ENCODE peak calls at places on chromosome 4, in ten cellular contexts. A is transverse colon, B is A549, Q is Peyer's patch, T is esophagus squamous epithelium, U is stomach, K is ovary, R is IMR-90, H is body of pancreas, G is sigmoid colon. N is an unnamed sample.

GRCh38 chr4:16227462-16227868 is 1.2 kb upstream of the TAPT1 start:
- DNase-seq in A (peak; percentile 51), B (no peak), Q (peak; percentile 37), T (no peak), U (peak; percentile 40), K (peak; percentile 69), R (peak; percentile 30), H (peak; percentile 53), G (peak; percentile 78), N (peak; percentile 82)

GRCh38 chr4:2935762-2936743 is 27.2 kb downstream of the NOP14 start:
- DNase-seq in A (no peak), B (no peak), Q (no peak), T (no peak), U (peak; percentile 27), K (no peak), R (no peak), H (no peak), G (peak; percentile 56), N (peak; percentile 69)

GRCh38 chr4:26273308-26273980 is 47.4 kb upstream of the RBPJ start:
- DNase-seq in A (no peak), B (no peak), Q (no peak), T (no peak), U (no peak), K (peak; percentile 38), R (no peak), H (peak; percentile 47), G (peak; percentile 71), N (no peak)

GRCh38 chr4:89308161-89308500 is 531 bp upstream of the GPRIN3 start:
- DNase-seq in A (no peak), B (no peak), Q (no peak), T (no peak), U (no peak), K (no peak), R (no peak), H (no peak), G (no peak), N (no peak)

GRCh38 chr4:187158003-187158402 is 434.3 kb upstream of the FAT1 start:
- DNase-seq in A (no peak), B (no peak), Q (no peak), T (no peak), U (no peak), K (no peak), R (no peak), H (peak; percentile 6), G (no peak), N (no peak)

GRCh38 chr4:72505314-72505744 is 63.7 kb downstream of the ADAMTS3 start:
- DNase-seq in A (no peak), B (no peak), Q (no peak), T (no peak), U (no peak), K (no peak), R (peak; percentile 58), H (peak; percentile 14), G (no peak), N (peak; percentile 27)

GRCh38 chr4:128825226-128825625 is 15.7 kb downstream of the JADE1 start:
- DNase-seq in A (peak; percentile 31), B (peak; percentile 46), Q (no peak), T (no peak), U (no peak), K (no peak), R (no peak), H (no peak), G (no peak), N (no peak)

GRCh38 chr4:686371-687040 is 2.4 kb downstream of the SLC49A3 start:
- DNase-seq in A (no peak), B (no peak), Q (no peak), T (no peak), U (no peak), K (peak; percentile 23), R (no peak), H (no peak), G (peak; percentile 69), N (peak; percentile 83)

GRCh38 chr4:60575336-60575735 is 624.8 kb upstream of the ADGRL3 start:
- DNase-seq in A (no peak), B (no peak), Q (no peak), T (no peak), U (no peak), K (no peak), R (no peak), H (no peak), G (no peak), N (no peak)

GRCh38 chr4:43014266-43014665 is 121.8 kb downstream of the GRXCR1 start:
- DNase-seq in A (no peak), B (no peak), Q (no peak), T (no peak), U (no peak), K (no peak), R (no peak), H (no peak), G (no peak), N (no peak)

GRCh38 chr4:142126890-142127497 is 490.6 kb downstream of the IL15 start:
- DNase-seq in A (peak; percentile 58), B (peak; percentile 3), Q (peak; percentile 19), T (no peak), U (peak; percentile 56), K (peak; percentile 41), R (peak; percentile 80), H (peak; percentile 71), G (peak; percentile 66), N (no peak)

GRCh38 chr4:76624271-76624681 is 189.2 kb downstream of the SHROOM3 start:
- DNase-seq in A (no peak), B (no peak), Q (no peak), T (no peak), U (no peak), K (peak; percentile 59), R (peak; percentile 94), H (peak; percentile 91), G (peak; percentile 66), N (no peak)

GRCh38 chr4:28686618-28687017 is 1826.0 kb downstream of the STIM2 start:
- DNase-seq in A (peak; percentile 8), B (peak; percentile 3), Q (no peak), T (no peak), U (peak; percentile 32), K (no peak), R (peak; percentile 38), H (peak; percentile 22), G (no peak), N (peak; percentile 66)

GRCh38 chr4:5919571-5919970 is 26.7 kb upstream of the CRMP1 start:
- DNase-seq in A (no peak), B (no peak), Q (no peak), T (no peak), U (no peak), K (no peak), R (no peak), H (no peak), G (no peak), N (no peak)

GRCh38 chr4:152817331-152817730 is 37.6 kb downstream of the ARFIP1 start:
- DNase-seq in A (no peak), B (no peak), Q (no peak), T (no peak), U (no peak), K (no peak), R (peak; percentile 6), H (no peak), G (no peak), N (no peak)
- H3K4me1 ChIP-seq in A (peaks cover 6% of the 10 kb centered on the region), B (no peaks in the 10 kb centered on the region), Q (no peaks in the 10 kb centered on the region), T (peaks cover 7% of the 10 kb centered on the region), U (no peaks in the 10 kb centered on the region), K (no peaks in the 10 kb centered on the region), R (no peaks in the 10 kb centered on the region), H (no peaks in the 10 kb centered on the region), G (no peaks in the 10 kb centered on the region), N (no peaks in the 10 kb centered on the region)

GRCh38 chr4:179626687-179627086 is 2184.4 kb upstream of the AGA start:
- DNase-seq in A (no peak), B (no peak), Q (no peak), T (no peak), U (no peak), K (no peak), R (no peak), H (no peak), G (no peak), N (no peak)
- TF ChIP-seq CTCF in A (no peak), B (no peak), Q (no peak), T (no peak), U (no peak), K (no peak), R (peak; percentile 18), H (no peak), G (no peak), N (no peak)

DNA sequence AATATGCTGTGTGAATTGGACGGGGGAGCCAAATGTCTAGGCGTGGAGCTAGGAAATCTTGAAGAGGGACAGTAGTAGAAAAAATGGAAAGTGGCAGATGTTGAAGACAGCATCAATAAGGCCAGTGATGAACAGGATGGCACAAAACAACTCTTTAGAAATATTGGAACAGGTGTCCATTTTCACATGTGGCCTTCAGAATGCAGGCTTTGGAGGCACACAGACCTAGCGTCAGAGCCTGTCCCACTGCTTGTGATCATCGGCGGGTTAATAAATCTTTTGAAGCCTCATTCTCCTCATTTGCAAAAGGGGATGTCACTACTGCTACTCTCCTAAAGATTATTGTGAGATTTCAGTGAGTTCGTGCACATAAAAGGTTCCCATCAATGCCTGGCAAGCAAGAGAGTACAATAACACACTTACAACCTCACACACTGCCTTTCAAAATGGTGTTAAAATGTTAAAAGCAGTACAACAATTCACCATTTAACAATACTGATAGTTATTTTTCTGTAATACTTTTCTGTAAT is 2.4 kb downstream of the PDLIM3 start:
- DNase-seq in A (no peak), B (no peak), Q (no peak), T (no peak), U (no peak), K (no peak), R (no peak), H (no peak), G (no peak), N (no peak)
- TF ChIP-seq POLR2A in A (no peak), B (no peak), Q (no peak), T (no peak), U (no peak), K (no peak), R (no peak), H (no peak), G (no peak), N (no peak)

GRCh38 chr4:148059617-148060180 is 327.8 kb downstream of the ARHGAP10 start:
- DNase-seq in A (no peak), B (no peak), Q (no peak), T (no peak), U (no peak), K (no peak), R (no peak), H (peak; percentile 82), G (no peak), N (no peak)
- H3K4me1 ChIP-seq in A (peaks cover 33% of the 10 kb centered on the region), B (no peaks in the 10 kb centered on the region), Q (peaks cover 2% of the 10 kb centered on the region), T (peaks cover 52% of the 10 kb centered on the region), U (peaks cover 66% of the 10 kb centered on the region), K (no peaks in the 10 kb centered on the region), R (peaks cover 2% of the 10 kb centered on the region), H (peaks cover 12% of the 10 kb centered on the region), G (peaks cover 28% of the 10 kb centered on the region), N (peaks cover 23% of the 10 kb centered on the region)

DNA sequence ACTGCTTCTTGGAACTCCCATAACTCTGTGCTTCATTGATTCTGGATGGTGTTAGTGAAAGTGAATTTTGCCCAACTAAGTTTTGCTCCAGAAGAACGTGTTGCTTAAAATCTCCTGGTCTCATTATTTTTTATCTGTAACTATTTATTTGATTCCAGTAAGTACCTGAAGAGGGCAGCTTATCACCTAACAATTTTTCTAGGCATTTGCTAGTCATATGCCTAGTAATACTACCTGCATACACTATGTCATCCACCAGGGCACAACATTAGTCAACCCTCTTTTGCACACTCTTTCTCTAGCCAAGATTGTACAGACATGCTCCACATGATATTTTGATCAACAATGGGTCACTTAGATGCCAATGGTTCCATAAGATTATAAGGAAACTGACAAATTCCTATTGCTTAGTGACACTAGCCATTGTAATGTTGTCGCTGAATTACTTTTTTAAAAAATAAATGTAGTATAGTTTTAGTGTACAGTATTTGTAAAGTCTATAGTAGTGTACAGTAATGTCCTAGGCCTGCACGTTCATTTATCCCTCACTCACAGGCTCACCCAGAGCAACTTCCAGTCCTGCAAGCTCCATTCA is 499.9 kb upstream of the AADAT start:
- DNase-seq in A (no peak), B (peak; percentile 9), Q (no peak), T (no peak), U (no peak), K (no peak), R (no peak), H (no peak), G (no peak), N (no peak)
- TF ChIP-seq CTCF in A (peak; percentile 25), B (peak; percentile 10), Q (peak; percentile 64), T (no peak), U (no peak), K (no peak), R (no peak), H (peak; percentile 51), G (no peak), N (no peak)